ENCODE peak calls at places on chromosomes 7 and 10, in six cellular contexts. S, R, M, T, H and K are unnamed samples.

GRCh38 chr10:102399217-102400021 is 3.9 kb downstream of the NFKB2 start:
- DNase-seq in H (peak; percentile 90), R (peak; percentile 80), M (peak; percentile 70), T (peak; percentile 56), S (peak; percentile 68), K (peak; percentile 92)

GRCh38 chr7:142770720-142771352 is at the start of gene PRSS2:
- DNase-seq in M (no peak), S (no peak), T (peak; percentile 12), R (no peak), H (no peak), K (no peak)

GRCh38 chr10:19014034-19014433 is 34.6 kb upstream of the MALRD1 start:
- DNase-seq in R (no peak), H (no peak), T (no peak), M (no peak), S (no peak), K (no peak)

GRCh38 chr10:2023687-2024086 is 286.4 kb upstream of the ADARB2 start:
- DNase-seq in T (no peak), S (no peak), H (no peak), R (no peak), M (no peak), K (no peak)

GRCh38 chr10:12635127-12635541 is 285.8 kb downstream of the CAMK1D start:
- DNase-seq in M (no peak), S (no peak), R (no peak), T (no peak), H (no peak), K (no peak)

GRCh38 chr7:86950360-86950759 is 109.1 kb downstream of the ELAPOR2 start:
- DNase-seq in H (no peak), S (no peak), R (no peak), M (no peak), T (no peak), K (no peak)

GRCh38 chr10:115931301-115931700 is 341.7 kb downstream of the GFRA1 start:
- DNase-seq in H (no peak), T (no peak), S (no peak), R (no peak), M (no peak), K (no peak)

GRCh38 chr7:132557489-132558044 is 18.7 kb downstream of the PLXNA4 start:
- DNase-seq in S (no peak), R (no peak), M (no peak), T (no peak), H (peak; percentile 14), K (no peak)

GRCh38 chr10:103916254-103916653 is 1.7 kb downstream of the STN1 start:
- DNase-seq in S (no peak), H (no peak), R (no peak), T (no peak), M (no peak), K (no peak)

GRCh38 chr7:25995893-25996529 is 156.0 kb upstream of the NFE2L3 start:
- DNase-seq in R (peak; percentile 18), T (no peak), S (peak; percentile 32), M (no peak), H (no peak), K (no peak)

GRCh38 chr10:42984761-42985325 is 92.0 kb upstream of the RET start:
- DNase-seq in M (no peak), R (no peak), S (no peak), T (no peak), H (no peak), K (no peak)

GRCh38 chr7:158067931-158068482 is 519.6 kb downstream of the PTPRN2 start:
- DNase-seq in T (no peak), S (no peak), M (no peak), H (no peak), R (no peak), K (no peak)

GRCh38 chr7:55065079-55065478 is 46.3 kb downstream of the EGFR start:
- DNase-seq in S (no peak), T (peak; percentile 31), R (peak; percentile 83), M (no peak), H (no peak), K (no peak)

GRCh38 chr7:55063036-55063435 is 44.2 kb downstream of the EGFR start:
- DNase-seq in M (no peak), T (no peak), H (no peak), R (no peak), S (no peak), K (no peak)

GRCh38 chr7:55065511-55066229 is 46.9 kb downstream of the EGFR start:
- DNase-seq in S (peak; percentile 82), M (no peak), R (peak; percentile 83), H (no peak), T (peak; percentile 38), K (peak; percentile 17)

GRCh38 chr7:55062106-55062499 is 43.3 kb downstream of the EGFR start:
- DNase-seq in R (no peak), T (no peak), S (no peak), H (no peak), M (no peak), K (no peak)

GRCh38 chr7:55063633-55064032 is 44.8 kb downstream of the EGFR start:
- DNase-seq in M (no peak), T (no peak), H (no peak), S (no peak), R (no peak), K (no peak)
- TF ChIP-seq JUND in M (no peak), T (no peak), H (no peak), S (no peak), R (no peak), K (no peak)

GRCh38 chr10:61943699-61944444 is 42.4 kb downstream of the ARID5B start:
- DNase-seq in M (no peak), R (no peak), S (no peak), T (no peak), H (no peak), K (peak; percentile 90)
- TF ChIP-seq JUND in M (no peak), R (no peak), S (no peak), T (no peak), H (no peak), K (peak; percentile 87)

GRCh38 chr7:44894881-44895600 is 9.7 kb upstream of the PURB start:
- DNase-seq in R (no peak), M (no peak), T (no peak), S (no peak), H (no peak), K (no peak)
- TF ChIP-seq JUND in R (no peak), M (no peak), T (no peak), S (no peak), H (no peak), K (no peak)

DNA sequence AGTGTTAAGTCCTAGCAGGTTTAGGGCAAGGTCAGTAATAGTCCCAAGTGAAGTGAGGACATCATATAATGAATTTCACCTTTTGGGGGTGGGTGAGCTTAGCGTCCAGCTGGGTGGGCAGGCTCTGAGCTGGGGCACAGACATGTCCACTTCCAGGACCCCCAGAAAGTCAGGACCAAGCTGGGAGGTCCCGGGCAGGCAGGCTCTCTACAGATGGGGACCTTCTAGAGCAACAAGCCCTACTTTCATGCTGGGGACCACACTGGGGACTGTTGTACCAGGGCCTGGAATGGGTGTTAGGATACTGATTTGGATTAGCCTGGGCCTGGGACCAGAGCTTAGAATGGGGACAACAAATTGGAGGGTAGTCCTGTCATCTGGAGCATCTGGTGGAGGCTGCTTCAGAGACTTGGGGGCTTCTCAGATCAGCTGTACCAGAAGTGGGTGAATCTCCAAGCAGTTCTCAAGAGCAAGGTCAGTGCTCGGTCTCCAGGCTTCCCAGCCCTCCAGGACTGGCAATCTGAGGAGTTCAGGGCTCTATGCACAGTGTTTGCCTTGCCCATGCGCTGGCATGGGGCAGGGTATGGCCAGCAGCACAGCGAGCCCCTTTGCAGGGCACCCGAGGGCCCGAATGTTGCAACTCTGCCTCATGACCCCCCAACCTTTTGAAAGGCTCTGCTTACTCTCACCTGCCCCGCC is 83.2 kb downstream of the WDFY4 start:
- DNase-seq in S (no peak), R (no peak), H (no peak), M (no peak), T (no peak), K (no peak)
- TF ChIP-seq JUND in S (no peak), R (no peak), H (no peak), M (no peak), T (no peak), K (no peak)

DNA sequence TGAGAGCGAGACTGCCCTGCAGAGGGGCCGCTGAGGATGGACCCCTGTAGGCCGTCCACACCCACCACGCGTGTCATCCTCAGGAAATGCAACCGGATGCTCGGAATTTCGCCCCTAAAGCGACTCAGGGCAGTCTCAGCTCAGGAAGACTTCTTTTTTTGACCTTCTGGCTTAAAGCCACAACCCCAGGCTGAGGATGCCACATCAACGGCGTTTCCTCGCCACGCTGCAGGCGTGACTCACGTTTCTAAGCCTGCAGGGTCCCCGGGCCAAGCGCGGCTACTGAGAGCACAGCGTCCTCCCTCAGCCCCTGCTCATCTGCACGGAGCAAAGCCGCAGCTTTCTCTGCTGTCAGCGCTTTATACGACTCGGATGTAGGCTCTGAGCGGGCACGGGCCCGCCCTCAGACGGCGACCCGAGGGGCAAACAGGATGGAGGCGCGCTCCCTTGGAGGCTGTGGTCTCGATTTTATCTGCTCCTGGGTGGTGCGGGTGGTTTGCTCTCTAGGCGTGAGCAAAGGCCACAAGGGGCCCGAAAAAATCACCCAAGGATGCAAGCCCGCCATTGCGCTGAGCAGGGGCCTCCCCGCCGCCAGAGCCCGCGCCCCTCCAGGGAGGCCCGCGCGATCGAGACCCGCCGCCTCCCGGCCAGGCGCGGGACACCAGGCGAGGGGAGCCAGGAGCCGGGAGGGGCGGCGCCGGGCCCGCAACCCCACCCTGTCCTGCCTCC is 726 bp upstream of the INSIG1 start:
- DNase-seq in M (no peak), R (no peak), T (no peak), H (peak; percentile 86), S (no peak), K (peak; percentile 31)
- TF ChIP-seq JUND in M (no peak), R (no peak), T (no peak), H (peak; percentile 77), S (no peak), K (no peak)

GRCh38 chr7:98287486-98287959 is 6.0 kb downstream of the BRI3 start:
- DNase-seq in S (peak; percentile 11), R (no peak), T (no peak), H (no peak), M (peak; percentile 68), K (no peak)

GRCh38 chr7:98286093-98286525 is 4.6 kb downstream of the BRI3 start:
- DNase-seq in R (peak; percentile 68), T (no peak), S (peak; percentile 30), H (peak; percentile 41), M (no peak), K (peak; percentile 26)

GRCh38 chr7:98285132-98286092 is 3.9 kb downstream of the BRI3 start:
- DNase-seq in M (no peak), S (no peak), T (no peak), H (no peak), R (no peak), K (no peak)

GRCh38 chr7:98288064-98288823 is 6.8 kb downstream of the BRI3 start:
- DNase-seq in R (no peak), T (no peak), M (no peak), S (no peak), H (no peak), K (no peak)

DNA sequence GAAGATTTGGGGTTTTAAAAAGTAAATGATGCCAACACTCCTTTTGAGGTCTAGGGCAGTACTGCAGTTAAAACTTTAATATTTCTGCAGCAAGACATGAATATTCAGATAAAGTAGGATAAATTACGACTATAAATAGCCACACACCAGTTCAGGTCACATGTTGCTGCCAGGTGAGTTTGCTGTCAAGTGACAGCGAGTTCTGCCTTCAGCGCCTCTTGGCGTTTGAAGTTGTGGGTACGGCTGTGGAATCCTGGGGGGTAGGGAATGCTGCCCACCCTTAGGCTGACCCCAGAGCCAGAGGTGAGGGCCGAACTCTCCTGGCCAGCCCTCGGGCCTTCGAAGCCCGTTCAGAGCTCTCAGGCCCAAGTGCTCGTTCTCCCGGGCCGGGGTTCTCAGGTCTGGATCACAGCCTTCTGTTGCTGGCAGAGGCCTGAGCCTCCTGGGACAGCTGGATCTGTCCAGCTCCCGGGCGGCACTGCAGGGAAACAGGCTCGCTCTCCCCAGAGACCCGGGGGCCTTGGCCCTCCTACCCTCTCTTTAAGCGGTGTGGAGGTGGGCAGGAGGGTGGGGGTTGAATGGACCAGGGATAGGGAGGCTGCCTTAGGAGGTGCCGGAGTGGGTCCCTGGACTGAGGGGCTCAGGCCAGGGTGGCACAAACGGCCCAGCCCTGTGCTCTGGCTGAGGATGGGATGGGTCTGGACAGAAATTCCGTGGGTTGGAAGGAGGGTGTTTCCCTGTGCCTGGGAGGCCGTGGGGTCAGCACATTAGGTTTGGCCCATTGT is 5.4 kb downstream of the BRI3 start:
- DNase-seq in R (no peak), S (no peak), M (no peak), T (no peak), H (no peak), K (no peak)
- TF ChIP-seq JUND in R (no peak), S (no peak), M (no peak), T (no peak), H (no peak), K (no peak)